ENCODE peak calls at places on chromosome 18, in eight cellular contexts. P, Y, U, S, J, K, Q and L are unnamed samples.

GRCh38 chr18:5941869-5942268 is 46.5 kb upstream of the TMEM200C start:
- DNase-seq in P (no peak), Y (no peak), U (no peak), S (no peak), J (no peak), K (no peak), Q (peak; percentile 50), L (no peak)

GRCh38 chr18:38450876-38451275 is 885.3 kb upstream of the CELF4 start:
- DNase-seq in P (no peak), Y (no peak), U (no peak), S (no peak), J (no peak), K (no peak), Q (no peak), L (no peak)

GRCh38 chr18:55488473-55488872 is 99.5 kb downstream of the TCF4 start:
- DNase-seq in P (no peak), Y (no peak), U (peak; percentile 31), S (no peak), J (no peak), K (no peak), Q (peak; percentile 62), L (peak; percentile 54)

GRCh38 chr18:42047721-42048120 is 92.7 kb downstream of the PIK3C3 start:
- DNase-seq in P (no peak), Y (no peak), U (no peak), S (no peak), J (peak; percentile 69), K (no peak), Q (no peak), L (no peak)

GRCh38 chr18:50982802-50983179 is 15.0 kb downstream of the ELAC1 start:
- DNase-seq in P (no peak), Y (no peak), U (no peak), S (no peak), J (peak; percentile 43), K (no peak), Q (no peak), L (no peak)

GRCh38 chr18:65750421-65751144 is at the start of gene CDH7:
- DNase-seq in P (no peak), Y (no peak), U (peak; percentile 81), S (no peak), J (no peak), K (no peak), Q (peak; percentile 74), L (no peak)

GRCh38 chr18:10100236-10100635 is 186.4 kb downstream of the VAPA start:
- DNase-seq in P (no peak), Y (no peak), U (no peak), S (no peak), J (no peak), K (no peak), Q (no peak), L (no peak)

GRCh38 chr18:56019908-56020307 is 431.9 kb upstream of the TCF4 start:
- DNase-seq in P (no peak), Y (no peak), U (no peak), S (no peak), J (no peak), K (no peak), Q (no peak), L (no peak)

GRCh38 chr18:36770315-36770946 is 58.4 kb downstream of the TPGS2 start:
- DNase-seq in P (no peak), Y (no peak), U (no peak), S (no peak), J (no peak), K (no peak), Q (no peak), L (no peak)

GRCh38 chr18:7980661-7981060 is 413.5 kb downstream of the PTPRM start:
- DNase-seq in P (no peak), Y (no peak), U (no peak), S (no peak), J (no peak), K (no peak), Q (no peak), L (no peak)

GRCh38 chr18:51461956-51462355 is 264.5 kb upstream of the MEX3C start:
- DNase-seq in P (no peak), Y (no peak), U (no peak), S (no peak), J (no peak), K (no peak), Q (no peak), L (no peak)

GRCh38 chr18:42969366-42969765 is 146.1 kb downstream of the RIT2 start:
- DNase-seq in P (no peak), Y (no peak), U (no peak), S (no peak), J (no peak), K (no peak), Q (no peak), L (no peak)

GRCh38 chr18:54157646-54158045 is 66.8 kb downstream of the MBD2 start:
- DNase-seq in P (no peak), Y (no peak), U (no peak), S (no peak), J (no peak), K (no peak), Q (no peak), L (no peak)

GRCh38 chr18:76564636-76565237 is 69.7 kb upstream of the ZNF516 start:
- DNase-seq in P (no peak), Y (no peak), U (no peak), S (no peak), J (no peak), K (no peak), Q (no peak), L (no peak)

GRCh38 chr18:13453714-13454113 is 235.2 kb downstream of the LDLRAD4 start:
- DNase-seq in P (no peak), Y (no peak), U (no peak), S (no peak), J (no peak), K (peak; percentile 20), Q (no peak), L (no peak)

GRCh38 chr18:58541137-58541788 is 87.6 kb downstream of the ALPK2 start:
- DNase-seq in P (no peak), Y (no peak), U (no peak), S (no peak), J (peak; percentile 35), K (no peak), Q (peak; percentile 59), L (peak; percentile 61)

GRCh38 chr18:78792736-78793135 is 186.9 kb upstream of the SALL3 start:
- DNase-seq in P (no peak), Y (no peak), U (no peak), S (no peak), J (no peak), K (no peak), Q (no peak), L (no peak)

GRCh38 chr18:25921677-25922421 is 168.6 kb downstream of the SS18 start:
- DNase-seq in P (peak; percentile 48), Y (peak; percentile 8), U (peak; percentile 5), S (no peak), J (no peak), K (peak; percentile 49), Q (peak; percentile 39), L (peak; percentile 63)

GRCh38 chr18:77052297-77052645 is 80.3 kb downstream of the MBP start:
- DNase-seq in P (no peak), Y (no peak), U (no peak), S (no peak), J (no peak), K (no peak), Q (no peak), L (no peak)

GRCh38 chr18:63161728-63162195 is 157.8 kb downstream of the BCL2 start:
- DNase-seq in P (peak; percentile 84), Y (peak; percentile 59), U (no peak), S (no peak), J (peak; percentile 86), K (peak; percentile 62), Q (no peak), L (no peak)

GRCh38 chr18:78640596-78640995 is 339.0 kb upstream of the SALL3 start:
- DNase-seq in P (no peak), Y (no peak), U (no peak), S (no peak), J (no peak), K (no peak), Q (no peak), L (no peak)

GRCh38 chr18:74623047-74623816 is 25.6 kb downstream of the ZNF407 start:
- DNase-seq in P (peak; percentile 23), Y (no peak), U (no peak), S (no peak), J (no peak), K (no peak), Q (peak; percentile 27), L (no peak)